ENCODE peak calls at places on chromosomes 4 and X, in seven cellular contexts. Z is MM.1S, V is PC-3, X is SK-N-SH, T is OCI-LY7, I is HCT116, B is GM23338. O is an unnamed sample.

GRCh38 chr4:187357045-187357643 is 633.5 kb upstream of the FAT1 start:
- DNase-seq in T (no peak), I (no peak), V (no peak), Z (no peak), X (no peak), B (no peak), O (no peak)

GRCh38 chr4:7124643-7125442 is 57.0 kb upstream of the GRPEL1 start:
- DNase-seq in T (peak; percentile 11), Z (no peak), X (no peak), B (peak; percentile 33), I (no peak), V (peak; percentile 84), O (peak; percentile 96)

GRCh38 chrX:117998171-117998570 is 118.4 kb downstream of the KLHL13 start:
- DNase-seq in B (no peak), I (no peak), Z (no peak), X (no peak), V (no peak), T (no peak), O (no peak)

GRCh38 chr4:182922551-182923284 is 5.5 kb upstream of the DCTD start:
- DNase-seq in X (no peak), V (no peak), Z (no peak), T (no peak), I (no peak), B (no peak), O (no peak)

GRCh38 chr4:37537484-37537883 is 148.7 kb downstream of the RELL1 start:
- DNase-seq in I (no peak), X (no peak), Z (no peak), B (no peak), V (no peak), T (no peak), O (no peak)

GRCh38 chrX:71992711-71993110 is 82.1 kb downstream of the NHSL2 start:
- DNase-seq in B (no peak), V (no peak), X (no peak), T (no peak), Z (no peak), I (no peak), O (no peak)

GRCh38 chr4:33031328-33031727 is 2311.2 kb downstream of the PCDH7 start:
- DNase-seq in X (no peak), Z (peak; percentile 25), T (no peak), V (no peak), I (no peak), B (no peak), O (no peak)

GRCh38 chrX:45903781-45904201 is 641.4 kb downstream of the ZNF674 start:
- DNase-seq in T (no peak), I (no peak), Z (no peak), X (no peak), V (peak; percentile 16), B (peak; percentile 17), O (no peak)

GRCh38 chr4:147984065-147984777 is 252.3 kb downstream of the ARHGAP10 start:
- DNase-seq in I (peak; percentile 13), V (peak; percentile 60), X (peak; percentile 55), Z (peak; percentile 14), B (peak; percentile 88), T (peak; percentile 45), O (peak; percentile 59)
- TF ChIP-seq EZH2phosphoT487 in I (no peak), V (no peak), X (no peak), Z (no peak), B (no peak), T (no peak), O (no peak)

DNA sequence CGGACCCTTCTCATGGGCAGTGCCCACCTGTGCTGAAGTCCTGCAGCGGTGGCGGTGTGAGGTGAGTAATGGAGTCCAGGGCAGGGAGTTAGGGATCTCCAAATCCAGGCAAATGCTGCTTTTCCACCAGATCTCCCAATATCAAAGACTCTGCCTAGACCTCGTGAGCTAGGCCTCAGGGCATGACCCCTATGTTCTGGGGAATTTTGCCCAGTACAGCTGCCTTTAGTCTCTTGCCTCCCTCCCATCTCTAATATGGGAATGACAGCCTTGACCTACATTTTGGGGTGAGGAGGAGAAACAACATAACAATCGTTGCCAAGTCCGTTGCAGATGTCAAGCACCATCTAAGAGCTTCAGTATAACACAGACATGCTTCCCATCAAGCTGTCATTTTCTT is 7.3 kb downstream of the PAK3 start:
- DNase-seq in X (no peak), B (no peak), Z (no peak), I (no peak), T (no peak), V (no peak), O (no peak)
- H3K4me2 ChIP-seq in X (no peak overlapping the region), B (no peak overlapping the region), Z (no peak overlapping the region), I (no peak overlapping the region), T (no peak overlapping the region), V (no peak overlapping the region), O (no peak overlapping the region)

GRCh38 chr4:534101-534575 is 35.1 kb downstream of the PIGG start:
- DNase-seq in V (no peak), I (no peak), B (no peak), T (no peak), Z (no peak), X (no peak), O (no peak)

GRCh38 chr4:531076-531475 is 32.1 kb downstream of the PIGG start:
- DNase-seq in B (no peak), T (no peak), I (no peak), X (no peak), Z (no peak), V (no peak), O (no peak)

GRCh38 chr4:533318-534100 is 34.5 kb downstream of the PIGG start:
- DNase-seq in T (no peak), V (no peak), Z (no peak), I (no peak), X (no peak), B (no peak), O (no peak)

GRCh38 chr4:531721-532565 is 32.9 kb downstream of the PIGG start:
- DNase-seq in X (no peak), B (no peak), I (no peak), Z (no peak), V (no peak), T (no peak), O (no peak)

GRCh38 chr4:532588-533317 is 33.7 kb downstream of the PIGG start:
- DNase-seq in B (peak; percentile 34), Z (no peak), T (no peak), X (peak; percentile 78), I (no peak), V (no peak), O (peak; percentile 20)
- TF ChIP-seq EZH2phosphoT487 in B (no peak), Z (no peak), T (no peak), X (no peak), I (no peak), V (no peak), O (no peak)

GRCh38 chrX:43655961-43656494 is at the start of gene MAOA:
- DNase-seq in I (no peak), Z (no peak), V (peak; percentile 33), B (peak; percentile 60), T (no peak), X (peak; percentile 61), O (no peak)
- H3K4me2 ChIP-seq in I (peak within 1 kb of the TSS; percentile 89), Z (peak within 1 kb of the TSS; percentile 73), V (peak within 1 kb of the TSS; percentile 95), B (peak within 1 kb of the TSS; percentile 83), T (peak within 1 kb of the TSS; percentile 60), X (peak within 1 kb of the TSS; percentile 88), O (peak within 1 kb of the TSS; percentile 61)

GRCh38 chrX:13177921-13178320 is 133.5 kb upstream of the FAM9C start:
- DNase-seq in T (no peak), I (no peak), Z (no peak), V (no peak), X (no peak), B (no peak), O (no peak)
- TF ChIP-seq EZH2phosphoT487 in T (no peak), I (no peak), Z (no peak), V (no peak), X (no peak), B (no peak), O (no peak)

GRCh38 chrX:107205770-107206696 is at the start of the genes DNAAF6 and NUP62CL:
- DNase-seq in Z (peak; percentile 85), X (peak; percentile 77), I (peak; percentile 80), T (peak; percentile 86), B (peak; percentile 91), V (peak; percentile 70), O (peak; percentile 2)
- H3K4me2 ChIP-seq in Z (peak within 1 kb of the TSS; percentile 87), X (peak within 1 kb of the TSS; percentile 74), I (peak within 1 kb of the TSS; percentile 88), T (peak within 1 kb of the TSS; percentile 79), B (peak within 1 kb of the TSS; percentile 85), V (peak within 1 kb of the TSS; percentile 95), O (no peak within 1 kb of the TSS)

DNA sequence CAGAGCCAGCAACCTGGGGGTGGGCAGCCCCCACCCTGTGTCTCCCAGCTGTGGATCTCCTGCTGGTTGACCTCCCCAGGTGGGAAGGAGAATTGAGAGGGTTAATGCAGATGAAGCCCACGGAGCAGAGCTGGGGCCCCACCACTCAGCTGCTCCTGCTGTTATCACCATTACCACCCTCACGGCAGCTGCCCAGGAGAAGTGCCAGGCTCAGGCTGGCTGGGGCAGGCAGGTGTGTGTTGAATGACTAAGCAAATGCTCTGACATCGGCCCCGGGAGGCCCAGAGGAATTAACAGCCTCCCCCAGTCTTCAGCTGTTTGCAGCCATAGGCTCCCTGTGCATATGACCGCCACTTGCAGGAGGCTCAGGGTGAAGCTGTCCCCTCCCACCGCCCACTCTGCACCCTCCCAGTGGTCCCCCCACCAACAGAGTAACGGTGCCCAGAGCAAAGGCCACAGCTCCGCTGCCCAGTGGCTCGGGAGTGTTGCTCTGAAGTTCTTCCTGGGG is 133.8 kb downstream of the CPZ start:
- DNase-seq in I (no peak), V (no peak), Z (no peak), T (no peak), B (no peak), X (peak; percentile 16), O (no peak)
- TF ChIP-seq EZH2phosphoT487 in I (no peak), V (no peak), Z (no peak), T (no peak), B (no peak), X (no peak), O (no peak)

O was measured in GM23248.